ENCODE peak calls at places on chromosome 15, in eight cellular contexts. D, N, S, L, H, V, O and G are unnamed samples.

GRCh38 chr15:44394062-44394461 is 33.4 kb upstream of the CTDSPL2 start:
- DNase-seq in S (no peak), L (no peak), O (no peak), N (no peak), V (no peak), D (no peak), H (no peak), G (no peak)

GRCh38 chr15:62606376-62607164 is 436.0 kb upstream of the TPM1 start:
- DNase-seq in S (peak), D (no peak), V (peak), O (no peak), N (no peak), L (no peak), H (peak), G (no peak)

GRCh38 chr15:67833504-67834248 is 6.2 kb downstream of the RNU6-1 start:
- DNase-seq in V (no peak), S (no peak), O (peak), L (no peak), N (peak), D (no peak), H (no peak), G (peak)

GRCh38 chr15:77034620-77035467 is 36.1 kb downstream of the TSPAN3 start:
- DNase-seq in L (peak), V (no peak), H (no peak), S (no peak), D (peak), N (no peak), O (peak), G (no peak)

GRCh38 chr15:98889930-98890695 is 117.5 kb downstream of the PGPEP1L start:
- DNase-seq in L (no peak), D (no peak), O (no peak), S (peak), V (peak), N (no peak), H (no peak), G (no peak)

GRCh38 chr15:58632789-58633188 is 116.7 kb downstream of the ADAM10 start:
- DNase-seq in N (no peak), V (no peak), O (no peak), D (no peak), S (no peak), L (no peak), H (no peak), G (no peak)

GRCh38 chr15:80498652-80499051 is 94.5 kb downstream of the ARNT2 start:
- DNase-seq in H (no peak), L (no peak), D (no peak), O (no peak), N (no peak), V (no peak), S (no peak), G (peak)

GRCh38 chr15:47715402-47715801 is 1.9 kb upstream of the SEMA6D start:
- DNase-seq in H (no peak), N (no peak), V (no peak), O (no peak), S (no peak), D (no peak), L (no peak), G (no peak)

GRCh38 chr15:22918056-22918455 is 62.1 kb downstream of the CYFIP1 start:
- DNase-seq in L (no peak), H (no peak), V (peak), S (no peak), O (no peak), D (no peak), N (no peak), G (no peak)

GRCh38 chr15:68224108-68224507 is 5.4 kb downstream of the CLN6 start:
- DNase-seq in S (no peak), V (no peak), N (no peak), H (no peak), O (no peak), D (no peak), L (no peak), G (no peak)

GRCh38 chr15:87649175-87649574 is 607.4 kb downstream of the NTRK3 start:
- DNase-seq in S (no peak), O (no peak), D (no peak), L (no peak), H (no peak), V (no peak), N (no peak), G (no peak)

GRCh38 chr15:69154684-69155083 is 5.8 kb upstream of the GLCE start:
- DNase-seq in D (no peak), V (no peak), H (no peak), N (no peak), O (no peak), L (no peak), S (no peak), G (no peak)

GRCh38 chr15:51621917-51622268 is 678 bp downstream of the DMXL2 start:
- DNase-seq in D (no peak), H (peak), L (peak), S (peak), V (peak), O (peak), N (no peak), G (peak)

GRCh38 chr15:76576526-76577279 is 240.1 kb downstream of the ISL2 start:
- DNase-seq in D (no peak), V (peak), H (peak), L (no peak), S (peak), O (no peak), N (no peak), G (peak)

GRCh38 chr15:96428742-96429141 is 98.2 kb downstream of the NR2F2 start:
- DNase-seq in V (peak), O (no peak), L (no peak), S (peak), D (no peak), N (no peak), H (peak), G (peak)

GRCh38 chr15:59410448-59410896 is 27.5 kb upstream of the FAM81A start:
- DNase-seq in H (no peak), L (no peak), V (no peak), N (peak), D (no peak), S (no peak), O (no peak), G (no peak)

GRCh38 chr15:36594556-36595090 is 15.2 kb downstream of the CDIN1 start:
- DNase-seq in V (no peak), D (no peak), N (no peak), O (no peak), S (no peak), L (no peak), H (no peak), G (no peak)

GRCh38 chr15:84684092-84684491 is 26.1 kb upstream of the NMB start:
- DNase-seq in S (no peak), N (no peak), D (no peak), O (no peak), L (no peak), V (peak), H (no peak), G (no peak)